ENCODE peak calls at places on chromosome 6, in ten cellular contexts. C, W, L, F, T, Z, M, O, V and K are unnamed samples.

GRCh38 chr6:47153066-47153755 is 111.1 kb upstream of the ADGRF1 start:
- DNase-seq in C (no peak), W (peak; percentile 33), L (no peak), F (no peak), T (peak; percentile 28), Z (peak; percentile 30), M (no peak), O (peak; percentile 87), V (no peak), K (no peak)

GRCh38 chr6:6721606-6722005 is 133.1 kb downstream of the LY86 start:
- DNase-seq in C (no peak), W (no peak), L (no peak), F (no peak), T (no peak), Z (no peak), M (no peak), O (no peak), V (no peak), K (no peak)

GRCh38 chr6:128073389-128073788 is 172.5 kb upstream of the THEMIS start:
- DNase-seq in C (no peak), W (no peak), L (no peak), F (no peak), T (no peak), Z (no peak), M (no peak), O (no peak), V (no peak), K (no peak)

GRCh38 chr6:140321891-140322290 is 947.4 kb upstream of the CITED2 start:
- DNase-seq in C (no peak), W (no peak), L (no peak), F (no peak), T (no peak), Z (no peak), M (no peak), O (no peak), V (no peak), K (no peak)

GRCh38 chr6:71346034-71346680 is 57.5 kb downstream of the OGFRL1 start:
- DNase-seq in C (no peak), W (no peak), L (no peak), F (no peak), T (no peak), Z (no peak), M (no peak), O (no peak), V (no peak), K (no peak)

GRCh38 chr6:11434565-11435326 is 102.8 kb upstream of the TMEM170B start:
- DNase-seq in C (peak; percentile 73), W (peak; percentile 94), L (no peak), F (no peak), T (peak; percentile 35), Z (peak; percentile 86), M (no peak), O (peak; percentile 86), V (no peak), K (no peak)

GRCh38 chr6:125871365-125871764 is 80.6 kb downstream of the NCOA7 start:
- DNase-seq in C (no peak), W (peak; percentile 21), L (no peak), F (no peak), T (no peak), Z (no peak), M (no peak), O (no peak), V (no peak), K (no peak)

GRCh38 chr6:160634706-160635105 is 29.4 kb downstream of the LPA start:
- DNase-seq in C (peak; percentile 67), W (no peak), L (no peak), F (no peak), T (no peak), Z (no peak), M (no peak), O (no peak), V (no peak), K (no peak)

DNA sequence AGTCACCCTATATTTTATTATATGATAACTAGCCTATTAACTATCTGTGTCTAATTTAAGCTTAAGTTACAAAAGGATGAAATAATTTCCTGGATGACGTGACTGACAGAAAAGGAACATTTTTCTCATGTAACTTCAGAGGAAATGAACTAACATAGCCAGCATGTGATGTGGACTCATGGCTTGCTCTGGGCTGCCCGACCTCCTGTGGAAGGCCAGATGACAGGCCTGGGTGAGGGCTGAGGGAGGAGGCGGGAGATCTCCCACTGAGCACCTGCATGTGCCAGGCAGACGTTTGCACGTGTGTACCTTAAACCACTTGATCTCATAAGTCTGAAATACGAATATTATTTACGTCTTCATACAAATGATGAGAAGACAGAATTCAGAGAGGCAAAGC is 321.1 kb downstream of the SYNE1 start:
- DNase-seq in C (no peak), W (peak; percentile 93), L (no peak), F (peak; percentile 54), T (no peak), Z (peak; percentile 89), M (no peak), O (peak; percentile 68), V (peak; percentile 78), K (no peak)
- H3K27ac ChIP-seq in C (peak overlapping the region; percentile 4), W (peak overlapping the region; percentile 4), L (no peak overlapping the region), F (peak overlapping the region; percentile 64), T (peak overlapping the region; percentile 10), Z (peak overlapping the region; percentile 89), M (no peak overlapping the region), O (peak overlapping the region; percentile 79), V (peak overlapping the region; percentile 92), K (no peak overlapping the region)

DNA sequence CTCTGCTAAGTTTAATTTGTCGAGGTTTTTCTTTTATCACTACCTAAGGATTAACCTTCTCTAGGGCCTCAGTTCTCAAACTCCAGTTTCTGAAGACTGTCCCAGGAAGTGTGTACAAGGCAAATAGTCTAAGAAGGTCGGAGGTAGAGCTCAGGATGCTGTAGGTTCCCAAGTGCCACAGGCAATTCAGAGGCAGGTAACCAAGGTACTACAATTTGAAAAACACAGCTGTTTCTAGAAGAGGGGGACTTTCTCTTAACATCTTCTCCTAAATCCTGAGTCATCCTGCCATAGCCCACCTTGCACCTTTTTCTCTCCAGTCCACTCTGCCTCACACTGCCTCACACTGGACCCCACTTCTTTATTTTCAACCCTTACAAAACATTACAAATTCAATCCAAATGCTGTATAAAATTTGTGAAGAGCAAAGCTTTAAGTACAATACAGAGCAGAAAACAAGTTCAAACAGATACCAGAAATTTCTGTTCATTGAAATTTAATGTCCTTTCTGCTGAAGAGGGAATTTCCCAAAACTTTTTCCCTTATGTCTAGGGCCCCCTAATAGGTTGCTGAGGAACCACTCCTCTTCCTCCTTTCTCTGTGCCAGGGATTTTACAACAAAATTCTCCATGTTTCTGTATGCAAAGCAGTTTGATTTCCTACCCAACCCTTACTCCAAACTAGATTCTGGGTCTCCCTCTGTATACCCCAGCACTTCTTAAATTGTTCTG is 43.0 kb downstream of the FRK start:
- DNase-seq in C (no peak), W (no peak), L (no peak), F (no peak), T (no peak), Z (no peak), M (no peak), O (no peak), V (no peak), K (no peak)
- H3K27ac ChIP-seq in C (no peak overlapping the region), W (peak overlapping the region; percentile 74), L (peak overlapping the region; percentile 67), F (no peak overlapping the region), T (peak overlapping the region; percentile 27), Z (no peak overlapping the region), M (no peak overlapping the region), O (no peak overlapping the region), V (no peak overlapping the region), K (peak overlapping the region; percentile 87)

GRCh38 chr6:44806656-44807055 is 419.1 kb downstream of the CDC5L start:
- DNase-seq in C (no peak), W (no peak), L (no peak), F (no peak), T (no peak), Z (no peak), M (no peak), O (peak; percentile 16), V (no peak), K (no peak)

GRCh38 chr6:44804546-44804945 is 417.0 kb downstream of the CDC5L start:
- DNase-seq in C (no peak), W (no peak), L (no peak), F (no peak), T (no peak), Z (no peak), M (no peak), O (no peak), V (no peak), K (no peak)

GRCh38 chr6:44801188-44801587 is 413.7 kb downstream of the CDC5L start:
- DNase-seq in C (no peak), W (no peak), L (no peak), F (no peak), T (no peak), Z (no peak), M (no peak), O (no peak), V (no peak), K (no peak)

GRCh38 chr6:44805239-44805849 is 417.8 kb downstream of the CDC5L start:
- DNase-seq in C (no peak), W (peak; percentile 83), L (no peak), F (no peak), T (no peak), Z (no peak), M (no peak), O (peak; percentile 82), V (no peak), K (no peak)

DNA sequence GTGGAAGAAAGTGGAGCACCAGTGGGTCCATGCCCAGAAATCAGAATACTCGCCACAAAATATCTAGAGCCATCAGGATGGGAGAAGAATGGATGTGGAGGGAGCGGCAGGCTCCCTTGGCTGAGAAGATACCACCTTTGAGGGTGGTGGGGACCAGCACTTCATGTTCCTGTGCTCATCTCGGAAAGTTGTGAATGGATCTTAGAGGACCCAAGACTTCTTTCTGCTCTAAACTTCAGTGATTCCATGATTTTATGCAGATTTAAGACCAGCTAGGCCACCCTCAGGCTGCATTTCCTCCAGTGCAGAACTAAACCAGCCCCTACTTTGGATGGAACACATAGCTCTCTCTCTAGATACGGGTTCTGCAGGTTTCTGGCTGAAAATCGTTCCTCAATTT is 416.5 kb downstream of the CDC5L start:
- DNase-seq in C (no peak), W (no peak), L (no peak), F (no peak), T (no peak), Z (no peak), M (no peak), O (no peak), V (no peak), K (no peak)
- H3K27ac ChIP-seq in C (no peak overlapping the region), W (no peak overlapping the region), L (no peak overlapping the region), F (no peak overlapping the region), T (no peak overlapping the region), Z (no peak overlapping the region), M (no peak overlapping the region), O (no peak overlapping the region), V (no peak overlapping the region), K (no peak overlapping the region)

GRCh38 chr6:37173573-37174195 is 3.7 kb downstream of the PIM1 start:
- DNase-seq in C (no peak), W (no peak), L (no peak), F (no peak), T (no peak), Z (no peak), M (peak; percentile 57), O (no peak), V (peak; percentile 79), K (no peak)

GRCh38 chr6:37172991-37173572 is 3.1 kb downstream of the PIM1 start:
- DNase-seq in C (no peak), W (no peak), L (no peak), F (no peak), T (no peak), Z (no peak), M (no peak), O (no peak), V (no peak), K (no peak)

GRCh38 chr6:37174515-37175331 is 4.8 kb downstream of the PIM1 start:
- DNase-seq in C (no peak), W (no peak), L (no peak), F (no peak), T (no peak), Z (no peak), M (no peak), O (no peak), V (no peak), K (no peak)

GRCh38 chr6:37175332-37176267 is 5.6 kb downstream of the PIM1 start:
- DNase-seq in C (no peak), W (no peak), L (no peak), F (no peak), T (no peak), Z (no peak), M (no peak), O (no peak), V (peak; percentile 86), K (no peak)

GRCh38 chr6:37174196-37174514 is 4.2 kb downstream of the PIM1 start:
- DNase-seq in C (no peak), W (no peak), L (no peak), F (no peak), T (no peak), Z (no peak), M (no peak), O (no peak), V (no peak), K (no peak)
- H3K27ac ChIP-seq in C (peak overlapping the region; percentile 69), W (no peak overlapping the region), L (no peak overlapping the region), F (peak overlapping the region; percentile 56), T (no peak overlapping the region), Z (no peak overlapping the region), M (peak overlapping the region; percentile 77), O (no peak overlapping the region), V (peak overlapping the region; percentile 89), K (no peak overlapping the region)